ENCODE peak calls at places on chromosome 10, in ten cellular contexts. S is SK-N-SH, D is sigmoid colon, N is HepG2, V is H1, F is stomach, U is A549, G is upper lobe of left lung, Q is transverse colon, Z is tibial nerve. M is an unnamed sample.

GRCh38 chr10:91520657-91521056 is 110.5 kb downstream of the HECTD2 start:
- DNase-seq in S (no peak), D (peak), N (no peak), V (no peak), F (no peak), U (no peak), G (no peak), Q (no peak), Z (peak), M (no peak)

GRCh38 chr10:110153396-110153795 is 54.0 kb upstream of the MXI1 start:
- DNase-seq in S (no peak), D (no peak), N (no peak), V (peak), F (no peak), U (no peak), G (no peak), Q (no peak), Z (no peak), M (peak)

GRCh38 chr10:51964630-51965029 is 265.2 kb upstream of the CSTF2T start:
- DNase-seq in S (no peak), D (no peak), N (no peak), V (no peak), F (no peak), U (no peak), G (no peak), Q (no peak), Z (no peak), M (no peak)

GRCh38 chr10:7409732-7410168 is 1.1 kb downstream of the SFMBT2 start:
- DNase-seq in S (peak), D (no peak), N (no peak), V (no peak), F (no peak), U (peak), G (no peak), Q (no peak), Z (no peak), M (no peak)

GRCh38 chr10:122349758-122350355 is 24.7 kb upstream of the PLEKHA1 start:
- DNase-seq in S (no peak), D (no peak), N (no peak), V (no peak), F (no peak), U (no peak), G (no peak), Q (no peak), Z (no peak), M (no peak)

GRCh38 chr10:35552622-35553342 is 52.4 kb upstream of the GJD4 start:
- DNase-seq in S (no peak), D (no peak), N (no peak), V (no peak), F (no peak), U (no peak), G (no peak), Q (no peak), Z (no peak), M (no peak)

GRCh38 chr10:6671976-6672375 is 91.9 kb upstream of the PRKCQ start:
- DNase-seq in S (no peak), D (no peak), N (no peak), V (no peak), F (no peak), U (no peak), G (no peak), Q (no peak), Z (no peak), M (no peak)

GRCh38 chr10:96863922-96864543 is 31.9 kb downstream of the LCOR start:
- DNase-seq in S (no peak), D (no peak), N (peak), V (no peak), F (no peak), U (peak), G (no peak), Q (no peak), Z (no peak), M (no peak)

GRCh38 chr10:119818889-119819270 is 53.8 kb downstream of the MCMBP start:
- DNase-seq in S (peak), D (no peak), N (no peak), V (no peak), F (no peak), U (no peak), G (no peak), Q (no peak), Z (no peak), M (no peak)

GRCh38 chr10:127926455-127926854 is 19.6 kb downstream of the PTPRE start:
- DNase-seq in S (no peak), D (peak), N (no peak), V (no peak), F (no peak), U (no peak), G (no peak), Q (no peak), Z (no peak), M (no peak)

GRCh38 chr10:3926675-3927525 is 141.9 kb upstream of the KLF6 start:
- DNase-seq in S (no peak), D (no peak), N (no peak), V (no peak), F (no peak), U (no peak), G (no peak), Q (no peak), Z (no peak), M (no peak)

GRCh38 chr10:49646256-49646870 is 32.5 kb downstream of the CHAT start:
- DNase-seq in S (no peak), D (no peak), N (no peak), V (no peak), F (peak), U (no peak), G (peak), Q (no peak), Z (no peak), M (no peak)

GRCh38 chr10:97065128-97065527 is 120.6 kb downstream of the SLIT1 start:
- DNase-seq in S (no peak), D (no peak), N (no peak), V (no peak), F (no peak), U (peak), G (no peak), Q (no peak), Z (no peak), M (no peak)

DNA sequence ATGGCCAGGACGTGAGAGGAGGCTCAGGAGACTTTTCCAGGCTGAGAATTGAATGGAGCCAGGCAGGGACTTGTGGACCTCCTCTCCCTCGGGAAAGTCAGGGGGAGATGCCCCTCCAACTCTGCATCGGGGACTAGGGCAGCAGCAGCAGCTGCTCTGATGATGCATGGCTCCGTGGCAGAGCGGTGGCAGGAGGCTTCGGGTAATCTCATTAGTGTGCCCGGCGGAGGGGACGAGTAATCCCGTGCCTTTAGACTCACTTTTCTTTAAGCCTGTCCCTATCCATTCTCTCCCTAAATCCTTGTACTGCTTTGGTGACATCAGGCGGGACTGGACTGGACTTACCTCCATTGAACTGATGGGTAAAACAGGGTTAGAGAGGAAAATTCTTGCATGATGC is 75.1 kb downstream of the ZMIZ1 start:
- DNase-seq in S (peak), D (no peak), N (no peak), V (no peak), F (no peak), U (no peak), G (no peak), Q (no peak), Z (no peak), M (no peak)
- TF ChIP-seq EP300 in S (no peak), D (no peak), N (no peak), V (no peak), F (no peak), U (no peak), G (no peak), Q (no peak), Z (no peak), M (no peak)

DNA sequence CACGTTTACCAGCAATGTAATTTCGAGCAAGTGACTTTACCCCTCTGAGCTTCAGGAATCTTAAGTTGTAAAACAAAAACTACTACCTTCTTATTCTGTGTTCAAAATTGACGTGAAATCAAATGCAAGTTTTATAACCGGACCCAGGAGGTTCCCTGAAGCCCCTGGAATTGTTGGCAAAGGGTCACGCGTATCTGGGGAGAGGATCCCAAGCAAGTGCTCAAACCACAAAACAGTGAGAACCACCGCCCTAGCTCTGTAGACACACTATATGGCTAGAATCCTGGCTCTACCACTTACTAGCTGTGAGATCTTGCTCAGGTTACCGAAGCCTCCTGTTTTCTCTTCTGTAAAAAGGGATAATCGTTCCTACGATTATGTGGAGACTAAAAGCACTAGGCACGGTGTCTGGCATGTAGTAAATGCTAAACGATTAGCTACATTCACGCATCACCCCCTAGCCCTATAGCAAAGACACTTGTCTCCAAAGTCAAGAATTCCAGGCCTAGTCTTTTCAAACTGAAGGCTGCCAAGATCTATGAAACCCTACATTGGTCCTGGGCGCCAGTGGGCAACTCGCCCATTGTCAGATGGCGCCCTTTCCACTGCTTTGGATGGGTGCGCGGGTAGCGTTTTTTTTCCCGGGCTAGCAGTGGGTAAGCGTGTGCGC is 11.8 kb upstream of the NKX2-3 start:
- DNase-seq in S (no peak), D (no peak), N (no peak), V (no peak), F (no peak), U (no peak), G (no peak), Q (no peak), Z (no peak), M (no peak)
- TF ChIP-seq CTCF in S (no peak), D (no peak), N (no peak), V (no peak), F (no peak), U (no peak), G (no peak), Q (no peak), Z (no peak), M (no peak)

DNA sequence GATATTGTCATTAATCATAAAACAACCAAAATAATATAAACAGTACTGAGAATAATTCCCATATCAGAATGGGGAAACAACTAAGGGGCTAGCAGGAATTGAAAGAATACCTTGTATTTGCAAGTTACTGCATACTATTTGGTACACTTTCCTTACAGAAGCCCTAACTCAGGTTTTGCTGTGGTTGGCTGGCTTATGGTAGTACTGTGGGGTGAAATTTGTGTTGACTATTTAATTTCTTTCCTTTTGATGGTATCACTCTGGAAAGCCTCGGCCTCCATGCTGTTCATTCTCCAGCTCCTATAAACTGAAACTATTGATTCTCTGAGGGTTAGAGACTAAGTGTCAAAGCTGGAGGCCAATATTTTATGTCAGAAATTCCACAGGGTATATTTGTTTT is 13.6 kb downstream of the SKIDA1 start:
- DNase-seq in S (no peak), D (no peak), N (no peak), V (no peak), F (no peak), U (no peak), G (no peak), Q (no peak), Z (no peak), M (no peak)
- H3K4me3 ChIP-seq in S (no peak), D (no peak), N (no peak), V (peak), F (no peak), U (no peak), G (no peak), Q (no peak), Z (no peak), M (no peak)

DNA sequence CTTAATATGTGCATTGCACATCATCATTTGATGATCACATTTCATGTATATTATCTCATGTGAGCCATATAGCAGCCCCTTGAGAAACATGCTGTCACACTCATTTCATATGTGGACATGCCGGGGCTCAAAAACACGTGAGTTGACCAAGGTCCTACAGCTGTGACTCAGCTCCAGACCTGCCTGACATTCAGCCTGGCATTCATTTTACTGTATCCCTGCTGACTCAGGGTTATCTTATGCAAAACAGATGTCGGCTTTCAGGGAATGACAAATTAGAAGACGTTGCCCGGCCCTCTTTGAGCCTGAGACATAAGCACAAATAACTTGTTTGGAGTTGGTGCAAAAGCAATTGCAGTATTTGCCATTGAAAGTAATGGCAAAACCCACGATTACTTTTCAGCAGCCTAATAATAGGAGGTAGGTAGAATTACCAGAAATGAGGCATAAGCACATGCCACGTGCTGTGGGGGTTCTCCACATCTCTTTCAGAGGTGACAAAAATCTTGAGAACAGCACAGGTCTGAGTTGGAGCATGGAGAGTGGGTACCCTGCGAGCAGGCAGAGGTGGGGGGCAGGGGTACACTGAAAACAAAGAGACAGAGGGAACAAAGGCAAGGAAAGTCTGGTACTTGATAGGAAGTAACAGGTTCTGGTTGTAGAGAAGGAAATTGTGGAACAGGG is 76.1 kb downstream of the FAM107B start:
- DNase-seq in S (no peak), D (no peak), N (no peak), V (no peak), F (no peak), U (no peak), G (no peak), Q (no peak), Z (no peak), M (no peak)
- TF ChIP-seq EP300 in S (no peak), D (no peak), N (no peak), V (no peak), F (no peak), U (no peak), G (no peak), Q (no peak), Z (no peak), M (no peak)